ENCODE peak calls at places on chromosomes 6 and 20, in ten cellular contexts. X is natural killer cell; S is brain microvascular endothelial cell; L is progenitor cell of endocrine pancreas; A is stimulated activated CD4-positive, alpha-beta T cell treated with anti-CD3 and anti-CD28 coated beads, Interleukin-15, amount 100 ng/mL, for 1 hour; Y is CD8-positive, alpha-beta T cell; H is left ventricle myocardium superior; C is T-helper 2 cell; B is NCI-H2081; E is cardiac muscle cell. R is an unnamed sample.

GRCh38 chr6:99348220-99348822 is 1.2 kb downstream of the FAXC start:
- DNase-seq in X (no peak), S (no peak), L (no peak), A (no peak), Y (no peak), H (no peak), C (no peak), B (peak), E (no peak), R (no peak)

GRCh38 chr6:46491789-46492547 is 719 bp upstream of the RCAN2 start:
- DNase-seq in X (peak), S (no peak), L (peak), A (no peak), Y (peak), H (peak), C (no peak), B (peak), E (peak), R (peak)

GRCh38 chr6:117919775-117920492 is 12.9 kb downstream of the SLC35F1 start:
- DNase-seq in X (no peak), S (no peak), L (peak), A (no peak), Y (no peak), H (peak), C (no peak), B (no peak), E (no peak), R (no peak)

GRCh38 chr6:129608886-129609540 is 101.0 kb downstream of the ARHGAP18 start:
- DNase-seq in X (no peak), S (no peak), L (no peak), A (no peak), Y (no peak), H (no peak), C (no peak), B (peak), E (no peak), R (no peak)

GRCh38 chr6:134049586-134049985 is 2.8 kb downstream of the SLC2A12 start:
- DNase-seq in X (no peak), S (no peak), L (no peak), A (no peak), Y (no peak), H (no peak), C (no peak), B (no peak), E (no peak), R (no peak)

GRCh38 chr6:147001621-147002020 is 202.6 kb upstream of the STXBP5 start:
- DNase-seq in X (no peak), S (no peak), L (no peak), A (no peak), Y (no peak), H (no peak), C (no peak), B (no peak), E (peak), R (no peak)

GRCh38 chr6:51675551-51676275 is 411.7 kb downstream of the PKHD1 start:
- DNase-seq in X (no peak), S (no peak), L (no peak), A (no peak), Y (no peak), H (no peak), C (no peak), B (peak), E (no peak), R (no peak)

GRCh38 chr6:122717350-122717749 is 62.2 kb upstream of the FABP7 start:
- DNase-seq in X (no peak), S (peak), L (no peak), A (no peak), Y (no peak), H (no peak), C (no peak), B (peak), E (no peak), R (peak)

GRCh38 chr6:157194110-157194509 is 129.2 kb downstream of the TMEM242 start:
- DNase-seq in X (no peak), S (no peak), L (no peak), A (no peak), Y (no peak), H (no peak), C (no peak), B (no peak), E (no peak), R (no peak)

GRCh38 chr6:12572884-12573824 is 143.4 kb upstream of the PHACTR1 start:
- DNase-seq in X (no peak), S (peak), L (no peak), A (no peak), Y (no peak), H (no peak), C (no peak), B (no peak), E (peak), R (no peak)

GRCh38 chr20:31562241-31562640 is 42.8 kb upstream of the ID1 start:
- DNase-seq in X (no peak), S (no peak), L (no peak), A (no peak), Y (no peak), H (no peak), C (no peak), B (no peak), E (no peak), R (no peak)

GRCh38 chr20:61589055-61589385 is 337.0 kb downstream of the CDH4 start:
- DNase-seq in X (no peak), S (no peak), L (no peak), A (no peak), Y (no peak), H (no peak), C (no peak), B (no peak), E (peak), R (no peak)

GRCh38 chr20:63311186-63311832 is 18.3 kb downstream of the COL20A1 start:
- DNase-seq in X (no peak), S (no peak), L (no peak), A (no peak), Y (no peak), H (no peak), C (no peak), B (no peak), E (no peak), R (no peak)

GRCh38 chr6:142378138-142378875 is 76.5 kb downstream of the ADGRG6 start:
- DNase-seq in X (no peak), S (peak), L (no peak), A (no peak), Y (no peak), H (no peak), C (no peak), B (no peak), E (peak), R (no peak)

GRCh38 chr20:51014797-51015722 is 7.8 kb downstream of the KCNG1 start:
- DNase-seq in X (no peak), S (peak), L (peak), A (no peak), Y (no peak), H (no peak), C (no peak), B (peak), E (peak), R (peak)

GRCh38 chr20:33437141-33437911 is 6.2 kb downstream of the SNTA1 start:
- DNase-seq in X (no peak), S (peak), L (no peak), A (no peak), Y (no peak), H (peak), C (no peak), B (no peak), E (peak), R (peak)

GRCh38 chr20:6622041-6622440 is 145.4 kb upstream of the BMP2 start:
- DNase-seq in X (no peak), S (no peak), L (no peak), A (no peak), Y (no peak), H (no peak), C (no peak), B (no peak), E (peak), R (no peak)

GRCh38 chr6:75539136-75539535 is 45.5 kb upstream of the FILIP1 start:
- DNase-seq in X (no peak), S (no peak), L (no peak), A (no peak), Y (no peak), H (no peak), C (no peak), B (no peak), E (no peak), R (no peak)

GRCh38 chr20:58614984-58615760 is 35.9 kb upstream of the STX16 start:
- DNase-seq in X (no peak), S (no peak), L (no peak), A (no peak), Y (no peak), H (no peak), C (no peak), B (no peak), E (no peak), R (no peak)

GRCh38 chr6:163335671-163336545 is 78.6 kb upstream of the QKI start:
- DNase-seq in X (no peak), S (peak), L (no peak), A (no peak), Y (no peak), H (peak), C (no peak), B (no peak), E (peak), R (peak)

GRCh38 chr20:33653218-33653899 is 8.8 kb upstream of the C20orf144 start:
- DNase-seq in X (no peak), S (no peak), L (peak), A (no peak), Y (peak), H (peak), C (no peak), B (peak), E (peak), R (peak)

GRCh38 chr6:113356139-113356538 is 501.0 kb upstream of the MARCKS start:
- DNase-seq in X (no peak), S (no peak), L (no peak), A (no peak), Y (no peak), H (no peak), C (no peak), B (no peak), E (no peak), R (no peak)

GRCh38 chr6:140671926-140672325 is 1297.5 kb upstream of the CITED2 start:
- DNase-seq in X (no peak), S (peak), L (no peak), A (no peak), Y (no peak), H (no peak), C (no peak), B (no peak), E (no peak), R (no peak)

GRCh38 chr20:9145142-9145541 is 76.3 kb downstream of the PLCB4 start:
- DNase-seq in X (no peak), S (no peak), L (no peak), A (no peak), Y (no peak), H (no peak), C (no peak), B (no peak), E (no peak), R (no peak)

GRCh38 chr6:119308994-119309657 is 40.4 kb downstream of the MAN1A1 start:
- DNase-seq in X (no peak), S (no peak), L (no peak), A (no peak), Y (no peak), H (no peak), C (no peak), B (peak), E (no peak), R (no peak)

GRCh38 chr6:89481695-89482094 is 48.7 kb downstream of the ANKRD6 start:
- DNase-seq in X (no peak), S (no peak), L (no peak), A (no peak), Y (no peak), H (no peak), C (no peak), B (no peak), E (no peak), R (no peak)

GRCh38 chr6:113411006-113411405 is 446.1 kb upstream of the MARCKS start:
- DNase-seq in X (no peak), S (no peak), L (no peak), A (no peak), Y (no peak), H (no peak), C (no peak), B (no peak), E (peak), R (no peak)

R was measured in heart right ventricle.